ENCODE peak calls at places on chromosomes 4 and X, in four cellular contexts. C, D, Q and K are unnamed samples.

GRCh38 chrX:107563851-107564250 is 64.5 kb upstream of the PRPS1 start:
- DNase-seq in C (no peak), D (no peak), Q (no peak), K (no peak)

GRCh38 chr4:121977251-121978168 is 25.6 kb upstream of the TRPC3 start:
- DNase-seq in C (no peak), D (no peak), Q (no peak), K (no peak)

GRCh38 chrX:6852869-6853268 is 294.6 kb upstream of the STS start:
- DNase-seq in C (no peak), D (no peak), Q (no peak), K (no peak)

GRCh38 chr4:42630908-42631307 is 26.0 kb downstream of the ATP8A1 start:
- DNase-seq in C (no peak), D (no peak), Q (no peak), K (no peak)

GRCh38 chr4:100576570-100576969 is 58.7 kb upstream of the EMCN start:
- DNase-seq in C (no peak), D (no peak), Q (no peak), K (no peak)

GRCh38 chr4:182240161-182241130 is 2.8 kb upstream of the TENM3 start:
- DNase-seq in C (no peak), D (no peak), Q (no peak), K (no peak)

GRCh38 chrX:107701493-107702121 is 73.3 kb downstream of the PRPS1 start:
- DNase-seq in C (no peak), D (no peak), Q (no peak), K (no peak)

GRCh38 chr4:1337376-1337831 is 9.6 kb upstream of the UVSSA start:
- DNase-seq in C (peak; percentile 72), D (peak; percentile 32), Q (no peak), K (no peak)

GRCh38 chr4:48698029-48698901 is 81.8 kb downstream of the FRYL start:
- DNase-seq in C (no peak), D (peak; percentile 86), Q (no peak), K (peak; percentile 57)

GRCh38 chr4:108337923-108338322 is 169.2 kb upstream of the LEF1 start:
- DNase-seq in C (no peak), D (no peak), Q (no peak), K (no peak)

GRCh38 chr4:108335081-108335480 is 166.3 kb upstream of the LEF1 start:
- DNase-seq in C (no peak), D (no peak), Q (no peak), K (no peak)

GRCh38 chr4:108336076-108336475 is 167.3 kb upstream of the LEF1 start:
- DNase-seq in C (no peak), D (no peak), Q (no peak), K (no peak)

GRCh38 chr4:108331905-108332632 is 163.3 kb upstream of the LEF1 start:
- DNase-seq in C (no peak), D (no peak), Q (no peak), K (no peak)

GRCh38 chr4:108333353-108333920 is 164.7 kb upstream of the LEF1 start:
- DNase-seq in C (no peak), D (no peak), Q (no peak), K (no peak)
- H3K4me1 ChIP-seq in C (no peaks in the 10 kb centered on the region), D (peaks cover 5% of the 10 kb centered on the region), Q (peaks cover 3% of the 10 kb centered on the region), K (no peaks in the 10 kb centered on the region)

GRCh38 chr4:94463771-94464170 is 12.0 kb downstream of the PDLIM5 start:
- DNase-seq in C (no peak), D (no peak), Q (no peak), K (no peak)
- TF ChIP-seq CTCF in C (no peak), D (no peak), Q (no peak), K (no peak)

GRCh38 chr4:177047070-177047850 is 254.5 kb upstream of the VEGFC start:
- DNase-seq in C (peak; percentile 55), D (peak; percentile 38), Q (no peak), K (peak; percentile 30)
- H3K4me3 ChIP-seq in C (no peak overlapping the region), D (no peak overlapping the region), Q (no peak overlapping the region), K (no peak overlapping the region)

GRCh38 chrX:40084471-40084870 is 13.3 kb downstream of the BCOR start:
- DNase-seq in C (no peak), D (no peak), Q (no peak), K (no peak)

GRCh38 chrX:40086569-40087335 is 11.0 kb downstream of the BCOR start:
- DNase-seq in C (no peak), D (no peak), Q (no peak), K (peak; percentile 61)

GRCh38 chrX:40085714-40086113 is 12.0 kb downstream of the BCOR start:
- DNase-seq in C (no peak), D (no peak), Q (no peak), K (peak; percentile 73)

GRCh38 chrX:40083979-40084359 is 13.8 kb downstream of the BCOR start:
- DNase-seq in C (no peak), D (no peak), Q (no peak), K (no peak)

DNA sequence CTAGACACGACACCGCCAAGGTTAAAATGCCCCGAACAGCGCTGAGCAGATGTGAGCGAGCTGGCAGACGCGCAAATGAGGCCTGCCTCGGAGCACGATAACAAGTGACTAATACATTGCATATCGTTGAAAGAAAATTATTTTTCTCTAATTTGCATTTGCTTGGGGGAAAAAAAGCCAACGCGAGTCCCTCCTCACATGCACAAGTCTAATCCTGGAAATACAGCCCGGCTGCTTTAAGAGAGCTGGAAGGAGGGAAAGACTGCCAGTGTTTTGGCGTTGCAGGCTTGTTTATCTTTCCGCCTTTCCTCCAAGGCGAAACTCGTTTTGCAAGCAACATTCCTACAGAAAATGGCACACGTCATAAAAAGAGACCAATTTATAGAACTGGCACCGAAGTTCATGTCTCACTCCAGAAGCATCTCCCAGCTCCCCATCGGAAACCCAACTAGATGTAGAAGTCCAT is 12.6 kb downstream of the BCOR start:
- DNase-seq in C (no peak), D (no peak), Q (no peak), K (no peak)
- H3K4me1 ChIP-seq in C (no peaks in the 10 kb centered on the region), D (peaks cover 6% of the 10 kb centered on the region), Q (peaks cover 65% of the 10 kb centered on the region), K (peaks cover 90% of the 10 kb centered on the region)

GRCh38 chr4:23458061-23458460 is 431.8 kb downstream of the PPARGC1A start:
- DNase-seq in C (no peak), D (no peak), Q (no peak), K (no peak)

GRCh38 chr4:23456864-23457263 is 433.0 kb downstream of the PPARGC1A start:
- DNase-seq in C (no peak), D (no peak), Q (no peak), K (no peak)

GRCh38 chr4:23455482-23455881 is 434.4 kb downstream of the PPARGC1A start:
- DNase-seq in C (no peak), D (peak; percentile 28), Q (no peak), K (peak; percentile 19)
- TF ChIP-seq CTCF in C (no peak), D (no peak), Q (no peak), K (no peak)

DNA sequence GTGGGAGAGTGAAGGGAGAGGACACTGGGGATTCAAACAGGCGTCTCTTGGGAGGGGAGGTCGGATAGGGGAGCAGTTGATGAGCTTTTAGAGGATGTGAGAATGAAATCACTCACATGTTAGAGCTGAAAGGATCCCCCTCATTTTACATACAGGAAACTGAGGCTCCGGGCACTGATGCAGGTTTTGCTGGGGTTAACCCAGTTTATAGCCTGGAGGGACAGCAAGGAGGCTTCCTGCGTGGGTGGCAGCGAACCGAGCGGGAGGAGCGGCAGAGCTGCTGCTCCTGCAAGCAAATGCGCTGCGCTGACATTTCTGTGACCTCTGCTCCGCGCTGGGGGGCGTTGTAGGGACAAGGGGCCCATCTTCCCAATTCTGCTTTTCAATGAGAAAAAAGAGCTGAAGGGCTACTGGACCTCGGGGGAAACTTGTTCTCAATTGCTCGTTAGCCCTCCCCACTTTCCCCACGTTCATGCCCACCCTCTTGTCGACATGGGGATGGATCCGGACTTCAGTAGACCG is 1.1 kb upstream of the NEUROG2 start:
- DNase-seq in C (no peak), D (no peak), Q (no peak), K (no peak)
- H3K4me3 ChIP-seq in C (no peak overlapping the region), D (no peak overlapping the region), Q (peak overlapping the region; percentile 64), K (no peak overlapping the region)